ENCODE peak calls at places on chromosomes 13 and 19, in seven cellular contexts. One of them, this sample, is unnamed.

GRCh38 chr19:35757231-35757748 is 461 bp upstream of the HSPB6 start:
- DNase-seq in heart right ventricle: peak
- DNase-seq in RWPE1: no peak
- DNase-seq in lower lobe of right lung: no peak
- DNase-seq in iPS DF 6.9: no peak
- DNase-seq in right cardiac atrium: peak
- DNase-seq in Panc1: no peak
- DNase-seq in this sample: peak

GRCh38 chr19:17865364-17866311 is 5.9 kb downstream of the RPL18A start:
- DNase-seq in lower lobe of right lung: no peak
- DNase-seq in right cardiac atrium: no peak
- DNase-seq in RWPE1: peak
- DNase-seq in heart right ventricle: no peak
- DNase-seq in Panc1: no peak
- DNase-seq in iPS DF 6.9: no peak
- DNase-seq in this sample: peak

GRCh38 chr13:111904166-111904565 is 162.8 kb upstream of the SOX1 start:
- DNase-seq in heart right ventricle: no peak
- DNase-seq in lower lobe of right lung: no peak
- DNase-seq in Panc1: no peak
- DNase-seq in right cardiac atrium: no peak
- DNase-seq in iPS DF 6.9: no peak
- DNase-seq in RWPE1: no peak
- DNase-seq in this sample: no peak

GRCh38 chr19:42121666-42122069 is 10.6 kb downstream of the POU2F2 start:
- DNase-seq in lower lobe of right lung: peak
- DNase-seq in right cardiac atrium: peak
- DNase-seq in RWPE1: peak
- DNase-seq in iPS DF 6.9: no peak
- DNase-seq in Panc1: no peak
- DNase-seq in heart right ventricle: peak
- DNase-seq in this sample: peak

GRCh38 chr19:52789440-52789839 is 2.8 kb upstream of the ZNF600 start:
- DNase-seq in right cardiac atrium: no peak
- DNase-seq in heart right ventricle: no peak
- DNase-seq in lower lobe of right lung: no peak
- DNase-seq in iPS DF 6.9: no peak
- DNase-seq in Panc1: no peak
- DNase-seq in RWPE1: no peak
- DNase-seq in this sample: no peak

GRCh38 chr19:8363803-8364771 is at the start of gene ANGPTL4:
- DNase-seq in RWPE1: peak
- DNase-seq in iPS DF 6.9: no peak
- DNase-seq in heart right ventricle: peak
- DNase-seq in lower lobe of right lung: peak
- DNase-seq in Panc1: no peak
- DNase-seq in right cardiac atrium: peak
- DNase-seq in this sample: peak

GRCh38 chr13:110832205-110832479 is 82.7 kb downstream of the ANKRD10 start:
- DNase-seq in heart right ventricle: no peak
- DNase-seq in iPS DF 6.9: no peak
- DNase-seq in right cardiac atrium: no peak
- DNase-seq in Panc1: no peak
- DNase-seq in lower lobe of right lung: no peak
- DNase-seq in RWPE1: no peak
- DNase-seq in this sample: no peak

GRCh38 chr13:106151056-106151699 is 384.3 kb downstream of the EFNB2 start:
- DNase-seq in RWPE1: peak
- DNase-seq in lower lobe of right lung: no peak
- DNase-seq in iPS DF 6.9: no peak
- DNase-seq in heart right ventricle: no peak
- DNase-seq in right cardiac atrium: no peak
- DNase-seq in Panc1: no peak
- DNase-seq in this sample: peak

GRCh38 chr13:99386495-99386894 is 79.3 kb upstream of the GPR183 start:
- DNase-seq in lower lobe of right lung: no peak
- DNase-seq in Panc1: no peak
- DNase-seq in heart right ventricle: no peak
- DNase-seq in RWPE1: no peak
- DNase-seq in iPS DF 6.9: no peak
- DNase-seq in right cardiac atrium: no peak
- DNase-seq in this sample: no peak

GRCh38 chr13:105960326-105960725 is 575.1 kb downstream of the EFNB2 start:
- DNase-seq in iPS DF 6.9: no peak
- DNase-seq in lower lobe of right lung: no peak
- DNase-seq in heart right ventricle: no peak
- DNase-seq in RWPE1: no peak
- DNase-seq in Panc1: no peak
- DNase-seq in right cardiac atrium: no peak
- DNase-seq in this sample: no peak

DNA sequence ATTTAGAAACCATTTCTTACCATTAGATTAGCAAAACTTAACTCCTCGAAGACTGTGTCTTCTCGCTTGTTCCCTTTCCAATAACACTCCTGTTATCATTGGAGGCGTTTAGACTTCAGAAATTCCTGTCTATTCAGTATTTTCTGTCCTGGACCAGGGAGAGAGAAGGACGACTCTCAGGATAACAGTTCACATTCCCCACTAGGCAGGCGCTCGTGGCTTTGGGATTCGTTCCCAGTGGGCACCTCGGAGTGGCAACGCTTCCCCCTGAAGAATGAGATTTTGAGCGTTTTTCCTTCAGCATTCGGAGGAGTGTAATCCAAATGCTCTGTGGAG is 429 bp upstream of the ZNF225 start:
- DNase-seq in lower lobe of right lung: no peak
- DNase-seq in iPS DF 6.9: no peak
- DNase-seq in Panc1: no peak
- DNase-seq in RWPE1: no peak
- DNase-seq in right cardiac atrium: no peak
- DNase-seq in heart right ventricle: no peak
- DNase-seq in this sample: no peak
- H3K27ac ChIP-seq in lower lobe of right lung: no peak
- H3K27ac ChIP-seq in iPS DF 6.9: no peak
- H3K27ac ChIP-seq in Panc1: peak
- H3K27ac ChIP-seq in RWPE1: peak
- H3K27ac ChIP-seq in right cardiac atrium: peak
- H3K27ac ChIP-seq in heart right ventricle: peak
- H3K27ac ChIP-seq in this sample: no peak

GRCh38 chr19:46426506-46427162 is 2.1 kb downstream of the PNMA8C start:
- DNase-seq in right cardiac atrium: peak
- DNase-seq in lower lobe of right lung: peak
- DNase-seq in iPS DF 6.9: no peak
- DNase-seq in heart right ventricle: peak
- DNase-seq in Panc1: no peak
- DNase-seq in RWPE1: peak
- DNase-seq in this sample: peak
- H3K27ac ChIP-seq in right cardiac atrium: peak
- H3K27ac ChIP-seq in lower lobe of right lung: no peak
- H3K27ac ChIP-seq in iPS DF 6.9: no peak
- H3K27ac ChIP-seq in heart right ventricle: peak
- H3K27ac ChIP-seq in Panc1: peak
- H3K27ac ChIP-seq in RWPE1: peak
- H3K27ac ChIP-seq in this sample: no peak

DNA sequence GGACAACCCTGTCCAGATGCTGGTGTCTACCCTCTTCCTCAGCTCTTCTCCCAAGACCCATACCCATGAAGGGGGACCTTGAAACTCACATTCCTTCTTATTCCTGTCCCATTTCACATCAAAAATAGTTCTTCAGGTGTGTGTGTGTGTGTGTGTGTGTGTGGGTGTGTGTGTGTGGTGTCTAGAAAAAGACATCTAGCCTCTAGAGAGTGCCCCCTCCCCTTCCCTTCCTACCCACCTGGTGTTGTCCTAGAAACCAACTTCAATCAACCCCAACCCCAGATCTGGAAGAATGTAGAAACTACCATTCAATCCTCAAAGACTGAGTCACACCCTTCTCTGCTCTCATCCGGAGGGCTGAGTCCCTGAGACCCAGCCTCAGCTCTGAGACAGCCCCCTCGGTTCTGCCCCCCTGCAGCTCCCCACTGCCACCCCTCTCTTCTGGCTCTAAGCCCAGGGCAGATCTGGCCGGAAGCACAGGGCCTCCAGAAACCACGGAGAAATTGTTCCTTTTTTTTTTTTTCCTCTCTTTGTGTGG is 3.5 kb downstream of the KCNN4 start:
- DNase-seq in iPS DF 6.9: no peak
- DNase-seq in lower lobe of right lung: no peak
- DNase-seq in heart right ventricle: no peak
- DNase-seq in RWPE1: no peak
- DNase-seq in Panc1: no peak
- DNase-seq in right cardiac atrium: no peak
- DNase-seq in this sample: no peak
- H3K27ac ChIP-seq in iPS DF 6.9: no peak
- H3K27ac ChIP-seq in lower lobe of right lung: peak
- H3K27ac ChIP-seq in heart right ventricle: no peak
- H3K27ac ChIP-seq in RWPE1: peak
- H3K27ac ChIP-seq in Panc1: peak
- H3K27ac ChIP-seq in right cardiac atrium: no peak
- H3K27ac ChIP-seq in this sample: peak

DNA sequence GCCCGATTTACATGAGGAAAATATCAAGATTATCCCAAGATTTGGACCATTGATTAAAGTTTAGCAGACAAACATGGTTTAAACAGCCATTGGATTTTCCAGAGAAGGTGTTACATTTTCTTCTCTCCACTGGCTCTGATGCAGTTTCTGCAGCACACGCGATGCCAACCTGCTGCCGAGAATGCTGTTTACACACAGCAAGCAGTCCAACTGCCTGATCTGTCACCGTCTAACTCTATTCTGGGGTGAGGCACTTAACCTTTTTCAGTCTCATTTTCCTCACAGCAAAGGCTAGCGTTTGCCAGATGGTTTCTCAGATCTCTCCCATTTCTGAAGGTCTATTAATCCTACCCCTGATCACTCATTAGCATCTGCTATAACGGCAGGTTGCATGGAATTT is 763.5 kb upstream of the GPC6 start:
- DNase-seq in Panc1: no peak
- DNase-seq in lower lobe of right lung: no peak
- DNase-seq in right cardiac atrium: no peak
- DNase-seq in RWPE1: no peak
- DNase-seq in heart right ventricle: no peak
- DNase-seq in iPS DF 6.9: no peak
- DNase-seq in this sample: peak
- H3K27ac ChIP-seq in Panc1: no peak
- H3K27ac ChIP-seq in lower lobe of right lung: no peak
- H3K27ac ChIP-seq in right cardiac atrium: no peak
- H3K27ac ChIP-seq in RWPE1: no peak
- H3K27ac ChIP-seq in heart right ventricle: no peak
- H3K27ac ChIP-seq in iPS DF 6.9: no peak
- H3K27ac ChIP-seq in this sample: no peak

GRCh38 chr13:44355643-44356042 is 18.0 kb upstream of the SERP2 start:
- DNase-seq in RWPE1: no peak
- DNase-seq in Panc1: no peak
- DNase-seq in right cardiac atrium: no peak
- DNase-seq in heart right ventricle: no peak
- DNase-seq in iPS DF 6.9: no peak
- DNase-seq in lower lobe of right lung: no peak
- DNase-seq in this sample: no peak

GRCh38 chr13:44352671-44353070 is 21.0 kb upstream of the SERP2 start:
- DNase-seq in iPS DF 6.9: no peak
- DNase-seq in Panc1: no peak
- DNase-seq in lower lobe of right lung: no peak
- DNase-seq in RWPE1: no peak
- DNase-seq in heart right ventricle: no peak
- DNase-seq in right cardiac atrium: no peak
- DNase-seq in this sample: no peak

GRCh38 chr13:44354322-44354721 is 19.3 kb upstream of the SERP2 start:
- DNase-seq in RWPE1: no peak
- DNase-seq in right cardiac atrium: no peak
- DNase-seq in lower lobe of right lung: no peak
- DNase-seq in Panc1: no peak
- DNase-seq in heart right ventricle: no peak
- DNase-seq in iPS DF 6.9: no peak
- DNase-seq in this sample: no peak

GRCh38 chr13:44352202-44352601 is 21.4 kb upstream of the SERP2 start:
- DNase-seq in iPS DF 6.9: no peak
- DNase-seq in Panc1: no peak
- DNase-seq in heart right ventricle: no peak
- DNase-seq in RWPE1: no peak
- DNase-seq in right cardiac atrium: no peak
- DNase-seq in lower lobe of right lung: no peak
- DNase-seq in this sample: no peak

DNA sequence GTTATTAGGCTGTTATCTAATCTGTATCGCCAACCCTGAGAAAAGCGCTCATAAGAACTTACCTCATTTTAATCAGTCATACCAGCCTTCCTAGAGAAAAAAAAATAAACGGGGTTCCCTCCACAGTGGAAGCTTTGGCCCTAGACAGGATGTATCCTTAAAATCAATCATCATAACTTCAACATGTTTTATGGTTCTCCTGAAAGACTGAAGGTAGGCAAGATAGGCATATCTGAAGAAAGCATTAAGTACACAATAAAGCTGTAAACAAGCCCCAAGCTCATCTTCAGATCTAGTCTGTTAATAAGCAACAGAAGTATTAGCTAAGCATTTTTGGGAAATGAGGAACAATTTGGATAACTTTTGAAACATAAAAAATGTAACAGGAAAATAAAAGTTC is 18.7 kb upstream of the SERP2 start:
- DNase-seq in Panc1: no peak
- DNase-seq in heart right ventricle: no peak
- DNase-seq in right cardiac atrium: no peak
- DNase-seq in RWPE1: no peak
- DNase-seq in iPS DF 6.9: no peak
- DNase-seq in lower lobe of right lung: no peak
- DNase-seq in this sample: no peak
- H3K27ac ChIP-seq in Panc1: no peak
- H3K27ac ChIP-seq in heart right ventricle: no peak
- H3K27ac ChIP-seq in right cardiac atrium: no peak
- H3K27ac ChIP-seq in RWPE1: no peak
- H3K27ac ChIP-seq in iPS DF 6.9: no peak
- H3K27ac ChIP-seq in lower lobe of right lung: no peak
- H3K27ac ChIP-seq in this sample: no peak

DNA sequence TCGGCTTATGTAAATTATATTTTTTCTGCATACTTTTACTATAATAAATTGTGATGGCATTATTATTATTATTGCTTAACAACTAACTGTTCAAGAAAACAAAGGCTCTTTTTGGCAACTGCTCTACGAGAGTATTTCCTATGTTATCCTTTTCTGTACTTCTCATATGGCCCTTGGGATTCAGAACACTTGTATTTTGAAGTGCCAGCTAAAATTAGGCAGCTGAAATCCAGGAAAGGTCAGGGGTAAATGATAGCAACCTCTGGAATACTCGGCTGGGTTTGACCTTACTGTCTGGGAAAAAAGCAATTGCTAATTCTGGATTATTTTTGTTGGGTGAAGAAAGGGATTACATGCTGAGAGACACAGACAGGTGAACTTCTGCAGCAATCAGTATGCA is 23.9 kb downstream of the EDNRB start:
- DNase-seq in RWPE1: no peak
- DNase-seq in heart right ventricle: no peak
- DNase-seq in Panc1: no peak
- DNase-seq in iPS DF 6.9: no peak
- DNase-seq in lower lobe of right lung: no peak
- DNase-seq in right cardiac atrium: no peak
- DNase-seq in this sample: no peak
- H3K27ac ChIP-seq in RWPE1: no peak
- H3K27ac ChIP-seq in heart right ventricle: peak
- H3K27ac ChIP-seq in Panc1: no peak
- H3K27ac ChIP-seq in iPS DF 6.9: no peak
- H3K27ac ChIP-seq in lower lobe of right lung: no peak
- H3K27ac ChIP-seq in right cardiac atrium: no peak
- H3K27ac ChIP-seq in this sample: no peak